ENCODE peak calls at places on chromosomes 2 and 18, in five cellular contexts. Q is PC-9, S is left ventricle myocardium superior, P is NCI-H748 treated with DMSO at 0.1 percent for 48 hours, M is GM12891. L is an unnamed sample.

GRCh38 chr18:71878226-71878625 is 665.9 kb downstream of the CBLN2 start:
- DNase-seq in Q (no peak), S (no peak), P (no peak), M (no peak), L (no peak)

GRCh38 chr18:49238433-49239042 is 221.9 kb downstream of the DYM start:
- DNase-seq in Q (no peak), S (no peak), P (no peak), M (no peak), L (no peak)

GRCh38 chr2:177265834-177266817 is 1.6 kb upstream of the NFE2L2 start:
- DNase-seq in Q (peak; percentile 87), S (no peak), P (no peak), M (no peak), L (no peak)

GRCh38 chr18:37251679-37252078 is 313.9 kb downstream of the CELF4 start:
- DNase-seq in Q (no peak), S (no peak), P (no peak), M (no peak), L (no peak)

GRCh38 chr2:38672445-38673364 is 6.8 kb downstream of the GALM start:
- DNase-seq in Q (no peak), S (no peak), P (no peak), M (no peak), L (no peak)

GRCh38 chr18:32470136-32470712 is 458 bp downstream of the GAREM1 start:
- DNase-seq in Q (no peak), S (peak; percentile 63), P (no peak), M (peak; percentile 13), L (peak; percentile 35)

GRCh38 chr18:47752796-47753645 is 177.4 kb downstream of the SMAD2 start:
- DNase-seq in Q (no peak), S (no peak), P (no peak), M (no peak), L (no peak)

GRCh38 chr2:27737676-27738348 is 33.7 kb upstream of the MRPL33 start:
- DNase-seq in Q (peak; percentile 94), S (no peak), P (no peak), M (no peak), L (no peak)

GRCh38 chr2:10057231-10058107 is 14.1 kb downstream of the KLF11 start:
- DNase-seq in Q (peak; percentile 63), S (peak; percentile 83), P (no peak), M (no peak), L (peak; percentile 79)